ENCODE peak calls at places on chromosomes 12 and 14, in seven cellular contexts. X is K562, Z is HepG2, A is GM12878, U is SK-N-SH, Q is GM12891, B is GM12892. G is an unnamed sample.

GRCh38 chr12:88401153-88401552 is 179.1 kb downstream of the KITLG start:
- DNase-seq in Q (no peak), Z (no peak), A (no peak), U (no peak), X (no peak), B (no peak), G (no peak)

GRCh38 chr12:131335456-131335855 is 375.4 kb upstream of the SFSWAP start:
- DNase-seq in Q (no peak), B (no peak), Z (no peak), X (no peak), A (no peak), U (no peak), G (no peak)

GRCh38 chr14:50871914-50872732 is at the start of gene ABHD12B:
- DNase-seq in Q (no peak), B (no peak), Z (no peak), X (no peak), U (peak), A (no peak), G (no peak)

GRCh38 chr12:110453569-110454296 is 3.6 kb upstream of the ARPC3 start:
- DNase-seq in Q (no peak), U (no peak), X (no peak), B (no peak), Z (peak), A (no peak), G (no peak)

GRCh38 chr12:124512667-124513296 is 54.6 kb downstream of the NCOR2 start:
- DNase-seq in Q (no peak), U (peak), B (no peak), Z (peak), X (peak), A (no peak), G (peak)

GRCh38 chr12:28313631-28314030 is 123.4 kb downstream of the CCDC91 start:
- DNase-seq in A (no peak), Q (no peak), U (no peak), B (no peak), Z (no peak), X (no peak), G (no peak)

GRCh38 chr14:22935156-22935555 is 6.0 kb upstream of the PRMT5 start:
- DNase-seq in U (no peak), Q (no peak), B (no peak), A (no peak), X (no peak), Z (no peak), G (no peak)

GRCh38 chr12:129200576-129200975 is 347.3 kb downstream of the GLT1D1 start:
- DNase-seq in Z (no peak), X (no peak), A (no peak), B (no peak), U (no peak), Q (no peak), G (no peak)

GRCh38 chr14:71734076-71734475 is 198.2 kb upstream of the RGS6 start:
- DNase-seq in X (no peak), U (no peak), A (no peak), Z (no peak), B (no peak), Q (no peak), G (no peak)

GRCh38 chr14:53610947-53611346 is 345.7 kb downstream of the BMP4 start:
- DNase-seq in X (no peak), Q (no peak), U (no peak), Z (peak), B (no peak), A (no peak), G (no peak)

GRCh38 chr14:78921856-78922255 is 751.7 kb downstream of the NRXN3 start:
- DNase-seq in B (no peak), Q (no peak), Z (no peak), U (no peak), A (no peak), X (no peak), G (no peak)

GRCh38 chr12:117587646-117588287 is 226.3 kb upstream of the NOS1 start:
- DNase-seq in B (peak), X (peak), U (peak), Q (peak), Z (peak), A (no peak), G (peak)

GRCh38 chr14:94009767-94010166 is 12.7 kb downstream of the CCDC197 start:
- DNase-seq in Z (no peak), X (no peak), Q (no peak), B (no peak), U (no peak), A (peak), G (no peak)

GRCh38 chr12:121634836-121635235 is 8.5 kb downstream of the ORAI1 start:
- DNase-seq in B (no peak), X (peak), Q (no peak), Z (no peak), A (no peak), U (no peak), G (no peak)

GRCh38 chr12:4477133-4477532 is 31.5 kb upstream of the FGF6 start:
- DNase-seq in Q (no peak), A (no peak), X (no peak), B (no peak), Z (no peak), U (no peak), G (no peak)

GRCh38 chr12:93387780-93388179 is 10.1 kb downstream of the NUDT4 start:
- DNase-seq in B (no peak), X (peak), A (no peak), Z (no peak), U (no peak), Q (no peak), G (no peak)

GRCh38 chr12:26150737-26151450 is 26.1 kb upstream of the BHLHE41 start:
- DNase-seq in X (no peak), Z (no peak), A (no peak), U (no peak), Q (no peak), B (no peak), G (no peak)

GRCh38 chr14:95575820-95576473 is 41.1 kb downstream of the GLRX5 start:
- DNase-seq in Q (no peak), U (no peak), Z (no peak), A (no peak), X (no peak), B (no peak), G (no peak)

GRCh38 chr12:118052324-118053070 is 8.5 kb downstream of the WSB2 start:
- DNase-seq in A (no peak), U (no peak), Q (no peak), B (no peak), X (no peak), Z (peak), G (no peak)

GRCh38 chr14:68341765-68342212 is 451.1 kb downstream of the ZFP36L1 start:
- DNase-seq in Q (no peak), Z (no peak), A (peak), X (no peak), B (no peak), U (no peak), G (no peak)

GRCh38 chr12:79373896-79374499 is 316.8 kb downstream of the PAWR start:
- DNase-seq in Z (peak), B (no peak), U (peak), Q (peak), X (peak), A (no peak), G (peak)

GRCh38 chr12:79371226-79371625 is 319.5 kb downstream of the PAWR start:
- DNase-seq in Q (no peak), U (no peak), Z (no peak), A (no peak), X (no peak), B (no peak), G (no peak)

GRCh38 chr12:79374543-79374942 is 316.2 kb downstream of the PAWR start:
- DNase-seq in Q (no peak), U (no peak), B (no peak), A (no peak), X (no peak), Z (no peak), G (no peak)

GRCh38 chr12:79378496-79378895 is 312.3 kb downstream of the PAWR start:
- DNase-seq in U (no peak), A (no peak), Z (no peak), B (no peak), X (no peak), Q (no peak), G (no peak)

GRCh38 chr12:79375050-79375449 is 315.7 kb downstream of the PAWR start:
- DNase-seq in X (no peak), Z (no peak), B (no peak), A (no peak), Q (no peak), U (no peak), G (no peak)
- TF ChIP-seq TAF1 in X (no peak), Z (no peak), B (no peak), A (no peak), Q (no peak), U (no peak), G (no peak)

GRCh38 chr12:47889040-47889439 is 15.8 kb downstream of the VDR start:
- DNase-seq in U (no peak), A (no peak), X (no peak), B (no peak), Z (no peak), Q (no peak), G (no peak)
- TF ChIP-seq TAF1 in U (no peak), A (no peak), X (no peak), B (no peak), Z (no peak), Q (no peak), G (no peak)

DNA sequence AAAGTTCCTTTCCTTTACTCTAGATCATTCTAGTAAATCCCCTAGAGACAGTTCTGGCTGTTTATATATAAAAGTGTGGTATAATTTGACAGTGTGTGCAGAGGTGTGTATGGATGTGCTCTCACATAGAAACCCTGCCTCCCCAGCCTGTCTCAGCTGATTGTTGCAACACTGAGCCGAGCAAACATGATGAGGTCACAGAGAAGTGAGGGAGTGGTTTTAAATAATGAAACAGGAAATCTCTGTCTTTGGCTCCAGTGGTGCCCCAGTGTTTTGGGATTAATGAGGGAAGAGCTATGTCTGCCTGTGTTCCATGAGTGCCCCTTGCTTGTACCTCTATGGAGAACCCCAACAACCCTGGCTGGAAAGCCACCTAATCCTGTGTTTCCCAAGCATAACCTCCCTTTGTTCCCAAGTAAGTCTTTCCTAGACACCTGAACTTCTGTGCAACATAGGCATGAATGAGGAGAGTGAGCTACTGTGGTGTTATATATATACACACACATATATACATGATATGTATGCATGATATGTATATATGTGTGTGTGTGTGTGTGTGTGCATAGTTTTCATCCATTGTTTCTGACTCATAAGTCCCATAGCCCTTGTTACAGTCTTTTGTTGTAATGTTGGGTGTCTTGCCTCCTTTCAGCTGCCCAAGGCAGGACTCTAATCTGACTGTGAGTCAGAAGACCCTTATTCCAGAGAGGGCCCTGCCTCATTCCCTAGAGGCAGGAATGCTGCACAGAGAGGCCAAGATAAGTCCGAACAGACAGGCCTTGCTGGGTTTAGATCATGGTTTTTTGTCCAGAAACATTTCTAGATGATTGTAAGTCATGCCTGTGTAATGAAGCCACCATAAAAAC is 18.0 kb downstream of the TRAF3 start:
- DNase-seq in Q (no peak), A (no peak), U (no peak), B (no peak), X (no peak), Z (peak), G (no peak)
- TF ChIP-seq TAF1 in Q (no peak), A (no peak), U (no peak), B (no peak), X (no peak), Z (no peak), G (no peak)

DNA sequence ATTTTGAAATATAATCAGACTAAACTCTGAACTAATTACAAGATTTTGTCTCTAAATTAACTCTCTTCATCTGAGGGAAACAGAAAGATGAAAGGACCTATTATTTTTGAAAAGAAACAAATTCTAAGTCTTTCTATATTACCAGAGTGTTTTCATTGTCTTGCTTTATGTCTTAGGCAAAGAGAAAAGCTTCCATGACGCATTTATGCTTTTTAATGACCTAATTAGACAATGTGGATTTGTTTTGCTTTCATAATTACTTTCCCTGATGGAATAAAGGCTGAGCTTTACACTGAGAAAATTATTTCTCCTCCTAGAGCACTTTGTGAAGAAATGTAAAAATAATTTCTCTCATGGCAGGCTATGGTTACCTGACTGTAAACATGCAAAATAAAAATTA is 138.1 kb upstream of the SLCO1C1 start:
- DNase-seq in A (no peak), B (no peak), U (no peak), Q (no peak), X (no peak), Z (no peak), G (no peak)
- TF ChIP-seq TAF1 in A (no peak), B (no peak), U (no peak), Q (no peak), X (no peak), Z (no peak), G (no peak)

DNA sequence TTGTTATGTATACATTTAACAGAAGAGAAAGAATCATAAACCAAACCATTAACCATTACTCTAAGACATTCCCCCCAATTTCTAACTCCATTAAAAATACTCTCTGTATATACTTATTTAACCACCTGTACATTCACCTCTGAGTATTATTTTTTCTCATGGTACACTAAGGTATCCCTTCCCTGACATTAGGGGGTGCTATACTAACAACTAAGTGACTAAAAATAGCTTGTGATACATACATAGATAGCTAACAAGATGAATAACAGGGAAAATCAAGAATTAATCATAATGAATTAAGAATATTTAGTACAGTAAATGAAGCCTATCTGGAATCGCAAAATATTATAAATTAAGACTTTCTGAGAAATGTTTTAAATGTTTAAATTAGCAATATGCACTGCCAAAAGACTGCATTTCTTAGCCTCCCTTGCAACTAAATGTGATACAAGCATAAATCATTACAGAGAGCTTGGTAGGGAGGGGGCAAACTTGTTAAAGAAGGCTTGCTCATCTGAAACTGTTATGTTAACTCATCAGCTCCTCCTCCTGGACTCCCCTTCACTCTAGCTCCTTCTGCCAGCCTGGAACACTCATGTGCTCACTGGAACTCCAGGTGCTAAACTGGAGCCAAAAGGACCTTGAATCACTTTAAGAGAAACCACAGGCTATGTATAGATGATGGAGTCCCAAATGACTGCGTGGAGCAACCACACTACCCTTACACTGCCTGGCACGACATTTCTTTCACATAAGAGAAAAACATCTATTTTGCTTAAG is 14.9 kb downstream of the C2CD5 start:
- DNase-seq in Z (peak), A (no peak), U (peak), B (no peak), X (peak), Q (no peak), G (no peak)
- TF ChIP-seq TAF1 in Z (no peak), A (no peak), U (no peak), B (no peak), X (no peak), Q (no peak), G (no peak)

GRCh38 chr14:34766060-34766459 is 51.7 kb upstream of the CFL2 start:
- DNase-seq in Z (no peak), U (no peak), A (no peak), B (no peak), X (no peak), Q (no peak), G (no peak)
- TF ChIP-seq TAF1 in Z (no peak), U (no peak), A (no peak), B (no peak), X (no peak), Q (no peak), G (no peak)

GRCh38 chr12:1130571-1130970 is 139.5 kb downstream of the ERC1 start:
- DNase-seq in X (no peak), B (no peak), Q (no peak), Z (peak), A (no peak), U (no peak), G (no peak)

GRCh38 chr12:1127021-1127420 is 136.0 kb downstream of the ERC1 start:
- DNase-seq in Q (no peak), B (no peak), A (no peak), X (no peak), Z (no peak), U (no peak), G (no peak)

GRCh38 chr12:1131811-1132224 is 140.8 kb downstream of the ERC1 start:
- DNase-seq in A (no peak), X (no peak), B (no peak), U (no peak), Q (no peak), Z (no peak), G (no peak)

GRCh38 chr12:1132309-1132708 is 141.3 kb downstream of the ERC1 start:
- DNase-seq in X (no peak), A (no peak), U (no peak), Z (no peak), B (no peak), Q (no peak), G (no peak)

DNA sequence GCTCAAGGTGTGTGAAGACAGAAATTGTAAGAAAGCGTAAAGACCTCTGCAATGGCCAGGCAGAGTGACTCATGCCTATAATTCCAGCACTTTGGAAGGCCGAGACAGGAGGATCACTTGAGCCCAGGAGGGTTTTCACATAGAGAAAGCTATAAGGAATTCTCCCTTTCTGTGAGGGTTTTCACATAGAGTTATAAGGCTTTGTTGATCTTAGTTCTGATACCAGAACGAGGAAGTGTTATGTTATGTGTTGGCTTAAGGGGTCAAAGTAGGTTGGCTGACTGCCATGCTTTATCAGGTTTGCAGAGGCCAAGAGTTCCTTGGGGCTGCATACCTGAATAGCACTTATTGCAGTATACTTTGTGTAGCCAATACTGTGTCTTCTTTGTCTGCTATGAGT is 139.1 kb downstream of the ERC1 start:
- DNase-seq in A (no peak), B (no peak), Q (no peak), X (no peak), Z (peak), U (no peak), G (no peak)
- TF ChIP-seq TAF1 in A (no peak), B (no peak), Q (no peak), X (no peak), Z (no peak), U (no peak), G (no peak)

DNA sequence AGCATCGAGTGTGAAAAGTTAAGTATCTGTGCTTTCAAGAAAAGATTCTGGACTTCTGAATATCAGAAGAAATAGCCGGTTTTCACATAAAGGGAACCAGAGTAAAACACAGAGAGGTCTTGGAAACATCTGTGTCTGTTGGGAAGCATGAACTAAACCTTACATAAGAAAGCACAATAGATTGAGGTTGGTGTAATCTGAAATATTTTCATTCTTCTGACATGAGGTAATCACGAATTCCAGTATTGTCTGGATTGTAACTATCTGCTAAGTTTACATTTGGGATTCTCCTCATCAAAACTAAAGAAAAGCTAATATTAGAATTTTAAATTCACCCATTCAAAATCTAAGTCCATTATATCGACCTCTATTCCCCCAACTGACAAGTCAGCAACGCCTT is 161.3 kb downstream of the CPNE8 start:
- DNase-seq in Z (no peak), Q (no peak), B (no peak), U (no peak), X (no peak), A (no peak), G (no peak)
- TF ChIP-seq TAF1 in Z (no peak), Q (no peak), B (no peak), U (no peak), X (no peak), A (no peak), G (no peak)

G was measured in H1.